ENCODE peak calls at places on chromosomes 16 and 17, in nine cellular contexts. S is cardiac muscle cell, W is uterus, Z is heart right ventricle, O is A549, I is left ventricle myocardium inferior, E is NT2/D1, T is gastrocnemius medialis, G is prostate gland. R is an unnamed sample.

GRCh38 chr16:9446471-9447194 is 355.2 kb downstream of the HAPSTR1 start:
- DNase-seq in S (no peak), W (no peak), Z (no peak), O (no peak), I (no peak), E (no peak), T (no peak), G (no peak), R (no peak)

GRCh38 chr16:11391576-11391975 is 46.3 kb downstream of the RMI2 start:
- DNase-seq in S (no peak), W (no peak), Z (no peak), O (no peak), I (no peak), E (no peak), T (no peak), G (peak; percentile 34), R (no peak)

GRCh38 chr16:85228970-85229430 is 116.7 kb upstream of the CIBAR2 start:
- DNase-seq in S (no peak), W (no peak), Z (no peak), O (no peak), I (no peak), E (no peak), T (no peak), G (no peak), R (no peak)

GRCh38 chr16:50666658-50667496 is 14.2 kb downstream of the SNX20 start:
- DNase-seq in S (no peak), W (no peak), Z (no peak), O (no peak), I (no peak), E (no peak), T (no peak), G (no peak), R (no peak)

GRCh38 chr16:64202571-64202970 is 919.3 kb downstream of the CDH11 start:
- DNase-seq in S (no peak), W (no peak), Z (no peak), O (no peak), I (no peak), E (no peak), T (no peak), G (no peak), R (no peak)

GRCh38 chr16:24850289-24850931 is 4.6 kb downstream of the SLC5A11 start:
- DNase-seq in S (peak; percentile 45), W (no peak), Z (no peak), O (no peak), I (no peak), E (no peak), T (no peak), G (no peak), R (no peak)

GRCh38 chr17:22512506-22512905 is 820.2 kb downstream of the KCNJ18 start:
- DNase-seq in S (no peak), W (no peak), Z (no peak), O (no peak), I (no peak), E (no peak), T (no peak), G (no peak), R (no peak)

GRCh38 chr17:15298176-15298575 is 33.0 kb upstream of the PMP22 start:
- DNase-seq in S (peak; percentile 32), W (no peak), Z (no peak), O (no peak), I (no peak), E (no peak), T (no peak), G (no peak), R (no peak)

GRCh38 chr16:66798162-66798561 is 3.2 kb downstream of the TERB1 start:
- DNase-seq in S (peak; percentile 19), W (no peak), Z (no peak), O (no peak), I (no peak), E (no peak), T (no peak), G (no peak), R (no peak)

GRCh38 chr17:77798481-77798880 is 160.0 kb upstream of the TNRC6C start:
- DNase-seq in S (no peak), W (no peak), Z (no peak), O (no peak), I (no peak), E (no peak), T (no peak), G (no peak), R (no peak)

GRCh38 chr17:28878981-28879380 is 18.6 kb downstream of the FLOT2 start:
- DNase-seq in S (peak; percentile 52), W (no peak), Z (no peak), O (peak; percentile 81), I (no peak), E (no peak), T (no peak), G (no peak), R (no peak)

GRCh38 chr17:10380631-10381408 is 8.0 kb upstream of the MYH13 start:
- DNase-seq in S (peak; percentile 70), W (no peak), Z (no peak), O (no peak), I (no peak), E (no peak), T (no peak), G (no peak), R (no peak)

GRCh38 chr16:71262391-71262790 is 26.8 kb downstream of the CMTR2 start:
- DNase-seq in S (no peak), W (no peak), Z (no peak), O (no peak), I (no peak), E (no peak), T (no peak), G (no peak), R (no peak)

GRCh38 chr16:1907226-1907849 is 10.9 kb downstream of the HS3ST6 start:
- DNase-seq in S (no peak), W (no peak), Z (no peak), O (no peak), I (no peak), E (no peak), T (no peak), G (no peak), R (no peak)

GRCh38 chr17:56830726-56831363 is 2.9 kb downstream of the C17orf67 start:
- DNase-seq in S (no peak), W (no peak), Z (no peak), O (no peak), I (no peak), E (no peak), T (no peak), G (no peak), R (no peak)

GRCh38 chr17:56833812-56834379 is at the start of the genes C17orf67 and DGKE:
- DNase-seq in S (peak; percentile 98), W (peak; percentile 99), Z (peak; percentile 99), O (peak; percentile 97), I (peak; percentile 98), E (peak; percentile 79), T (peak; percentile 93), G (peak; percentile 98), R (peak; percentile 95)

GRCh38 chr17:56832446-56832845 is 1.3 kb downstream of the C17orf67 start:
- DNase-seq in S (no peak), W (no peak), Z (no peak), O (no peak), I (no peak), E (no peak), T (no peak), G (no peak), R (no peak)

GRCh38 chr17:56833023-56833811 is 503 bp downstream of the C17orf67 start:
- DNase-seq in S (peak; percentile 61), W (peak; percentile 52), Z (peak; percentile 60), O (peak; percentile 49), I (peak; percentile 64), E (peak; percentile 57), T (no peak), G (peak; percentile 25), R (no peak)

GRCh38 chr17:56831364-56832095 is 2.2 kb downstream of the C17orf67 start:
- DNase-seq in S (no peak), W (no peak), Z (no peak), O (no peak), I (no peak), E (no peak), T (no peak), G (no peak), R (no peak)
- H3K4me3 ChIP-seq in S (no peak overlapping the region), W (no peak overlapping the region), Z (no peak overlapping the region), O (no peak overlapping the region), I (no peak overlapping the region), E (no peak overlapping the region), T (no peak overlapping the region), G (no peak overlapping the region), R (no peak overlapping the region)

DNA sequence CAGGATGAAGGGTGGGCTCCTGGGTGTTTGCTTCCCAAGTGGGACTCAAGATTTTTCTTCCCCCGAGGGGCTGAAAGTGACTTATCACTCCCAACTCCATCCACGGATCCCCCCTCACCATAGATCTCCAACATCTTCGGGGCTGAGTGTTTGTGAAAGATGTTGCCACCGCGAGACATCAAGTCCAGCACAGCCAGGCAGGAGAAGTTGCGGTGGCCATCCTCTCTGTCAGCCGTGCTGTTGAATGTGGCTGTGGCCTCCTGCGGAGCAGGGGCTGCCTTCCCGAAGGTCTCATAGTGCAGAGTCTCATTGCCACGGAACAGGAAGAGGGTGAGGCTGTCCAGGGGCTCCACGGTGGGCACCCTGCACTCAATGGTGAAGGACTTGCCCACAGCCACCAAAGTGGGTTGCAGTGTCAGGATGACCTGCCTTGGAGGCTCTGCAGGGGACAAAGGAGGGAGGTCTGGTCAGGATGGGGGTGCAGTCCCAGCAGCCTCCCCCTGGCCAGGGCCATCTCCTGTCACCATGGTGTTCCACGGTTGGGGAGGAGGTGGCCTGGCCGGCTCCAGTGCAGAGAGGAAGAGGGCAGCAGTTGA is 5.5 kb downstream of the PRR29 start:
- DNase-seq in S (no peak), W (no peak), Z (no peak), O (no peak), I (no peak), E (no peak), T (no peak), G (no peak), R (no peak)
- H3K4me1 ChIP-seq in S (no peaks in the 10 kb centered on the region), W (no peaks in the 10 kb centered on the region), Z (peaks cover 69% of the 10 kb centered on the region), O (peaks cover 25% of the 10 kb centered on the region), I (peaks cover 69% of the 10 kb centered on the region), E (peaks cover 16% of the 10 kb centered on the region), T (peaks cover 9% of the 10 kb centered on the region), G (no peaks in the 10 kb centered on the region), R (peaks cover 4% of the 10 kb centered on the region)

DNA sequence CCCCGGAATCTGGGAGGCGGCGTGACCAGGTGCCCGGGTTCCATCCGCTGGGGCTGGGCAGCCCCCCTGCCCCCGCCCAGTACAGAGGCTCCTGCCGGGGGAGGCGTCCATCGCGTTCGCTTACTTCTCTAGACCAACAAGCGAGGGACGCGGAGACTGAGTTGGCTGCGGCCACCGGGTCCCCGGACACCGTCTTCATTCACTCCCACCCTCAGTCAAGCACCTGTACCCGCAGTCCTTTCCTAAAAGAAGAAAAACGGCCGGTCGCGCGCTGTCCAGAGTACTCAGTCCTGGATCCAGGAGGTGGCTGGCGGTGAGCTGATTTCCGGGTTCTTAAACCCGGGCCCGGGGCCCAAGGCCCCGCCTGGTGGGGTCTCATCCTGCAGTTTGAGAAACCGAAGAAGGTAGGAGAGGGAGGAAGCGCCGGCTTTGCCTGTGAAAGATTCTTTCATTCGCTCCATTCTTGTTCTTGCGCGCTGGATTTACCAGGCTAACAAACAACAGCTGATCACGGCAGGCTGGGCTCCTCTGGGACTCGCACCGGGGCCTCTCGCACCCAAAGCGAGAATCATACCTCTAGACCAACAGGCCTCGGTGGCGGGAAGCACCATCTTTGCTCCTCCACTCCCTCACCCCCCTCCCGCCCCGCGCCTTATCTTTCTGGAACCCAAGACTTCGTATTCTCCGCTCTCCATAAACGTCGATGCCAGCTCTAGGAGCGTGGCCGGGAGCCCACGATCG is 17.4 kb upstream of the OR1F1 start:
- DNase-seq in S (no peak), W (no peak), Z (no peak), O (no peak), I (no peak), E (no peak), T (no peak), G (no peak), R (no peak)
- H3K4me3 ChIP-seq in S (no peak overlapping the region), W (no peak overlapping the region), Z (peak overlapping the region; percentile 18), O (no peak overlapping the region), I (peak overlapping the region; percentile 37), E (peak overlapping the region; percentile 49), T (peak overlapping the region; percentile 46), G (no peak overlapping the region), R (peak overlapping the region; percentile 53)

GRCh38 chr17:9350083-9350482 is 225.5 kb downstream of the STX8 start:
- DNase-seq in S (peak; percentile 90), W (no peak), Z (no peak), O (peak; percentile 38), I (no peak), E (no peak), T (no peak), G (no peak), R (no peak)
- H3K4me1 ChIP-seq in S (no peaks in the 10 kb centered on the region), W (no peaks in the 10 kb centered on the region), Z (no peaks in the 10 kb centered on the region), O (peaks cover 7% of the 10 kb centered on the region), I (no peaks in the 10 kb centered on the region), E (no peaks in the 10 kb centered on the region), T (no peaks in the 10 kb centered on the region), G (no peaks in the 10 kb centered on the region), R (no peaks in the 10 kb centered on the region)

R was measured in thoracic aorta.